ENCODE peak calls at places on chromosomes 6 and 20, in eight cellular contexts. One of them, this sample, is unnamed.

GRCh38 chr20:36105731-36106226 is 48.8 kb upstream of the EPB41L1 start:
- DNase-seq in GM13976: no peak
- DNase-seq in stimulated activated CD8-positive, alpha-beta memory T cell treated with anti-CD3 and anti-CD28 coated beads, Interleukin-15, amount 100 ng/mL, for 24 hours: no peak
- DNase-seq in cardiac fibroblast: no peak
- DNase-seq in AG08395: no peak
- DNase-seq in ureter: no peak
- DNase-seq in HTR-8/SVneo: no peak
- DNase-seq in hypothalamus: no peak
- DNase-seq in this sample: peak

GRCh38 chr6:96743496-96743895 is 93.8 kb downstream of the GPR63 start:
- DNase-seq in GM13976: no peak
- DNase-seq in ureter: no peak
- DNase-seq in hypothalamus: no peak
- DNase-seq in stimulated activated CD8-positive, alpha-beta memory T cell treated with anti-CD3 and anti-CD28 coated beads, Interleukin-15, amount 100 ng/mL, for 24 hours: no peak
- DNase-seq in cardiac fibroblast: peak
- DNase-seq in AG08395: no peak
- DNase-seq in HTR-8/SVneo: no peak
- DNase-seq in this sample: no peak

GRCh38 chr6:57069920-57070331 is 20.1 kb upstream of the ZNF451 start:
- DNase-seq in stimulated activated CD8-positive, alpha-beta memory T cell treated with anti-CD3 and anti-CD28 coated beads, Interleukin-15, amount 100 ng/mL, for 24 hours: no peak
- DNase-seq in cardiac fibroblast: no peak
- DNase-seq in GM13976: no peak
- DNase-seq in AG08395: no peak
- DNase-seq in ureter: no peak
- DNase-seq in HTR-8/SVneo: no peak
- DNase-seq in hypothalamus: no peak
- DNase-seq in this sample: no peak

GRCh38 chr6:88989215-88989614 is 25.8 kb upstream of the RNGTT start:
- DNase-seq in stimulated activated CD8-positive, alpha-beta memory T cell treated with anti-CD3 and anti-CD28 coated beads, Interleukin-15, amount 100 ng/mL, for 24 hours: no peak
- DNase-seq in hypothalamus: no peak
- DNase-seq in HTR-8/SVneo: no peak
- DNase-seq in AG08395: no peak
- DNase-seq in ureter: no peak
- DNase-seq in GM13976: no peak
- DNase-seq in cardiac fibroblast: peak
- DNase-seq in this sample: no peak

GRCh38 chr20:20261159-20261558 is 106.7 kb upstream of the INSM1 start:
- DNase-seq in stimulated activated CD8-positive, alpha-beta memory T cell treated with anti-CD3 and anti-CD28 coated beads, Interleukin-15, amount 100 ng/mL, for 24 hours: no peak
- DNase-seq in cardiac fibroblast: no peak
- DNase-seq in GM13976: no peak
- DNase-seq in ureter: no peak
- DNase-seq in HTR-8/SVneo: no peak
- DNase-seq in hypothalamus: no peak
- DNase-seq in AG08395: no peak
- DNase-seq in this sample: no peak

GRCh38 chr6:39377530-39377929 is 55.0 kb upstream of the KCNK16 start:
- DNase-seq in AG08395: peak
- DNase-seq in hypothalamus: peak
- DNase-seq in ureter: peak
- DNase-seq in cardiac fibroblast: peak
- DNase-seq in stimulated activated CD8-positive, alpha-beta memory T cell treated with anti-CD3 and anti-CD28 coated beads, Interleukin-15, amount 100 ng/mL, for 24 hours: no peak
- DNase-seq in HTR-8/SVneo: peak
- DNase-seq in GM13976: peak
- DNase-seq in this sample: peak

GRCh38 chr6:87808005-87808757 is 106.1 kb upstream of the AKIRIN2 start:
- DNase-seq in GM13976: no peak
- DNase-seq in AG08395: peak
- DNase-seq in hypothalamus: no peak
- DNase-seq in HTR-8/SVneo: no peak
- DNase-seq in ureter: no peak
- DNase-seq in stimulated activated CD8-positive, alpha-beta memory T cell treated with anti-CD3 and anti-CD28 coated beads, Interleukin-15, amount 100 ng/mL, for 24 hours: no peak
- DNase-seq in cardiac fibroblast: peak
- DNase-seq in this sample: no peak

GRCh38 chr20:50376888-50377459 is 133.2 kb upstream of the PTPN1 start:
- DNase-seq in AG08395: no peak
- DNase-seq in stimulated activated CD8-positive, alpha-beta memory T cell treated with anti-CD3 and anti-CD28 coated beads, Interleukin-15, amount 100 ng/mL, for 24 hours: no peak
- DNase-seq in HTR-8/SVneo: peak
- DNase-seq in ureter: no peak
- DNase-seq in GM13976: no peak
- DNase-seq in cardiac fibroblast: no peak
- DNase-seq in hypothalamus: no peak
- DNase-seq in this sample: no peak

GRCh38 chr6:107360476-107360875 is 98.9 kb downstream of the PDSS2 start:
- DNase-seq in cardiac fibroblast: peak
- DNase-seq in GM13976: no peak
- DNase-seq in stimulated activated CD8-positive, alpha-beta memory T cell treated with anti-CD3 and anti-CD28 coated beads, Interleukin-15, amount 100 ng/mL, for 24 hours: no peak
- DNase-seq in ureter: no peak
- DNase-seq in AG08395: no peak
- DNase-seq in HTR-8/SVneo: no peak
- DNase-seq in hypothalamus: no peak
- DNase-seq in this sample: no peak

GRCh38 chr20:36320898-36321695 is 15.0 kb downstream of the DLGAP4 start:
- DNase-seq in ureter: no peak
- DNase-seq in hypothalamus: no peak
- DNase-seq in cardiac fibroblast: no peak
- DNase-seq in stimulated activated CD8-positive, alpha-beta memory T cell treated with anti-CD3 and anti-CD28 coated beads, Interleukin-15, amount 100 ng/mL, for 24 hours: no peak
- DNase-seq in GM13976: no peak
- DNase-seq in AG08395: no peak
- DNase-seq in HTR-8/SVneo: no peak
- DNase-seq in this sample: no peak

GRCh38 chr6:105199711-105200110 is 19.9 kb upstream of the POPDC3 start:
- DNase-seq in AG08395: no peak
- DNase-seq in HTR-8/SVneo: no peak
- DNase-seq in stimulated activated CD8-positive, alpha-beta memory T cell treated with anti-CD3 and anti-CD28 coated beads, Interleukin-15, amount 100 ng/mL, for 24 hours: no peak
- DNase-seq in ureter: no peak
- DNase-seq in hypothalamus: no peak
- DNase-seq in GM13976: no peak
- DNase-seq in cardiac fibroblast: no peak
- DNase-seq in this sample: no peak

GRCh38 chr20:42567409-42567808 is 622.3 kb downstream of the PTPRT start:
- DNase-seq in HTR-8/SVneo: no peak
- DNase-seq in hypothalamus: no peak
- DNase-seq in AG08395: no peak
- DNase-seq in cardiac fibroblast: no peak
- DNase-seq in GM13976: no peak
- DNase-seq in stimulated activated CD8-positive, alpha-beta memory T cell treated with anti-CD3 and anti-CD28 coated beads, Interleukin-15, amount 100 ng/mL, for 24 hours: no peak
- DNase-seq in ureter: no peak
- DNase-seq in this sample: no peak

GRCh38 chr6:27893836-27894807 is 18.1 kb downstream of the OR2B2 start:
- DNase-seq in HTR-8/SVneo: peak
- DNase-seq in ureter: peak
- DNase-seq in AG08395: peak
- DNase-seq in stimulated activated CD8-positive, alpha-beta memory T cell treated with anti-CD3 and anti-CD28 coated beads, Interleukin-15, amount 100 ng/mL, for 24 hours: peak
- DNase-seq in GM13976: peak
- DNase-seq in hypothalamus: peak
- DNase-seq in cardiac fibroblast: peak
- DNase-seq in this sample: peak

GRCh38 chr6:47665112-47665511 is 33.3 kb upstream of the ADGRF4 start:
- DNase-seq in ureter: no peak
- DNase-seq in AG08395: no peak
- DNase-seq in GM13976: no peak
- DNase-seq in HTR-8/SVneo: no peak
- DNase-seq in stimulated activated CD8-positive, alpha-beta memory T cell treated with anti-CD3 and anti-CD28 coated beads, Interleukin-15, amount 100 ng/mL, for 24 hours: no peak
- DNase-seq in hypothalamus: no peak
- DNase-seq in cardiac fibroblast: no peak
- DNase-seq in this sample: no peak

GRCh38 chr6:21115111-21115510 is 478.4 kb upstream of the SOX4 start:
- DNase-seq in GM13976: no peak
- DNase-seq in ureter: no peak
- DNase-seq in stimulated activated CD8-positive, alpha-beta memory T cell treated with anti-CD3 and anti-CD28 coated beads, Interleukin-15, amount 100 ng/mL, for 24 hours: no peak
- DNase-seq in HTR-8/SVneo: no peak
- DNase-seq in hypothalamus: no peak
- DNase-seq in cardiac fibroblast: peak
- DNase-seq in AG08395: peak
- DNase-seq in this sample: no peak

GRCh38 chr6:11447265-11447664 is 90.3 kb upstream of the TMEM170B start:
- DNase-seq in AG08395: no peak
- DNase-seq in HTR-8/SVneo: no peak
- DNase-seq in GM13976: no peak
- DNase-seq in hypothalamus: no peak
- DNase-seq in stimulated activated CD8-positive, alpha-beta memory T cell treated with anti-CD3 and anti-CD28 coated beads, Interleukin-15, amount 100 ng/mL, for 24 hours: no peak
- DNase-seq in cardiac fibroblast: no peak
- DNase-seq in ureter: no peak
- DNase-seq in this sample: no peak

GRCh38 chr6:151772436-151772835 is 35.0 kb upstream of the ESR1 start:
- DNase-seq in AG08395: no peak
- DNase-seq in stimulated activated CD8-positive, alpha-beta memory T cell treated with anti-CD3 and anti-CD28 coated beads, Interleukin-15, amount 100 ng/mL, for 24 hours: no peak
- DNase-seq in cardiac fibroblast: no peak
- DNase-seq in ureter: no peak
- DNase-seq in GM13976: no peak
- DNase-seq in hypothalamus: no peak
- DNase-seq in HTR-8/SVneo: no peak
- DNase-seq in this sample: no peak

GRCh38 chr6:98498891-98499290 is 335.5 kb upstream of the POU3F2 start:
- DNase-seq in hypothalamus: no peak
- DNase-seq in stimulated activated CD8-positive, alpha-beta memory T cell treated with anti-CD3 and anti-CD28 coated beads, Interleukin-15, amount 100 ng/mL, for 24 hours: no peak
- DNase-seq in AG08395: no peak
- DNase-seq in cardiac fibroblast: no peak
- DNase-seq in ureter: no peak
- DNase-seq in HTR-8/SVneo: no peak
- DNase-seq in GM13976: no peak
- DNase-seq in this sample: no peak

GRCh38 chr6:161696828-161697227 is 423.0 kb upstream of the AGPAT4 start:
- DNase-seq in cardiac fibroblast: no peak
- DNase-seq in AG08395: no peak
- DNase-seq in GM13976: no peak
- DNase-seq in hypothalamus: no peak
- DNase-seq in HTR-8/SVneo: no peak
- DNase-seq in ureter: no peak
- DNase-seq in stimulated activated CD8-positive, alpha-beta memory T cell treated with anti-CD3 and anti-CD28 coated beads, Interleukin-15, amount 100 ng/mL, for 24 hours: no peak
- DNase-seq in this sample: no peak

GRCh38 chr20:36098364-36098763 is 56.2 kb upstream of the EPB41L1 start:
- DNase-seq in cardiac fibroblast: peak
- DNase-seq in stimulated activated CD8-positive, alpha-beta memory T cell treated with anti-CD3 and anti-CD28 coated beads, Interleukin-15, amount 100 ng/mL, for 24 hours: no peak
- DNase-seq in GM13976: no peak
- DNase-seq in ureter: no peak
- DNase-seq in AG08395: peak
- DNase-seq in HTR-8/SVneo: no peak
- DNase-seq in hypothalamus: peak
- DNase-seq in this sample: no peak

GRCh38 chr6:4225207-4225872 is 90.0 kb upstream of the ECI2 start:
- DNase-seq in cardiac fibroblast: no peak
- DNase-seq in stimulated activated CD8-positive, alpha-beta memory T cell treated with anti-CD3 and anti-CD28 coated beads, Interleukin-15, amount 100 ng/mL, for 24 hours: no peak
- DNase-seq in hypothalamus: no peak
- DNase-seq in GM13976: no peak
- DNase-seq in HTR-8/SVneo: no peak
- DNase-seq in ureter: no peak
- DNase-seq in AG08395: no peak
- DNase-seq in this sample: no peak

GRCh38 chr6:140537834-140538680 is 1163.6 kb upstream of the CITED2 start:
- DNase-seq in cardiac fibroblast: peak
- DNase-seq in ureter: no peak
- DNase-seq in AG08395: peak
- DNase-seq in hypothalamus: no peak
- DNase-seq in GM13976: no peak
- DNase-seq in stimulated activated CD8-positive, alpha-beta memory T cell treated with anti-CD3 and anti-CD28 coated beads, Interleukin-15, amount 100 ng/mL, for 24 hours: no peak
- DNase-seq in HTR-8/SVneo: peak
- DNase-seq in this sample: no peak

GRCh38 chr6:15674690-15675386 is 12.0 kb upstream of the DTNBP1 start:
- DNase-seq in HTR-8/SVneo: no peak
- DNase-seq in stimulated activated CD8-positive, alpha-beta memory T cell treated with anti-CD3 and anti-CD28 coated beads, Interleukin-15, amount 100 ng/mL, for 24 hours: no peak
- DNase-seq in ureter: no peak
- DNase-seq in GM13976: no peak
- DNase-seq in AG08395: no peak
- DNase-seq in cardiac fibroblast: no peak
- DNase-seq in hypothalamus: no peak
- DNase-seq in this sample: no peak

GRCh38 chr6:168348186-168348585 is 28.6 kb upstream of the DACT2 start:
- DNase-seq in stimulated activated CD8-positive, alpha-beta memory T cell treated with anti-CD3 and anti-CD28 coated beads, Interleukin-15, amount 100 ng/mL, for 24 hours: no peak
- DNase-seq in hypothalamus: no peak
- DNase-seq in GM13976: no peak
- DNase-seq in HTR-8/SVneo: no peak
- DNase-seq in AG08395: no peak
- DNase-seq in cardiac fibroblast: no peak
- DNase-seq in ureter: no peak
- DNase-seq in this sample: no peak

GRCh38 chr6:158565482-158566040 is 5.7 kb downstream of the TMEM181 start:
- DNase-seq in cardiac fibroblast: no peak
- DNase-seq in AG08395: no peak
- DNase-seq in hypothalamus: no peak
- DNase-seq in stimulated activated CD8-positive, alpha-beta memory T cell treated with anti-CD3 and anti-CD28 coated beads, Interleukin-15, amount 100 ng/mL, for 24 hours: no peak
- DNase-seq in ureter: no peak
- DNase-seq in HTR-8/SVneo: no peak
- DNase-seq in GM13976: no peak
- DNase-seq in this sample: no peak

GRCh38 chr20:47020231-47020630 is 125.6 kb downstream of the EYA2 start:
- DNase-seq in ureter: no peak
- DNase-seq in stimulated activated CD8-positive, alpha-beta memory T cell treated with anti-CD3 and anti-CD28 coated beads, Interleukin-15, amount 100 ng/mL, for 24 hours: no peak
- DNase-seq in AG08395: no peak
- DNase-seq in hypothalamus: no peak
- DNase-seq in HTR-8/SVneo: no peak
- DNase-seq in GM13976: no peak
- DNase-seq in cardiac fibroblast: no peak
- DNase-seq in this sample: no peak

GRCh38 chr20:60765821-60766403 is 486.1 kb upstream of the CDH4 start:
- DNase-seq in HTR-8/SVneo: no peak
- DNase-seq in stimulated activated CD8-positive, alpha-beta memory T cell treated with anti-CD3 and anti-CD28 coated beads, Interleukin-15, amount 100 ng/mL, for 24 hours: no peak
- DNase-seq in cardiac fibroblast: no peak
- DNase-seq in ureter: no peak
- DNase-seq in hypothalamus: no peak
- DNase-seq in GM13976: no peak
- DNase-seq in AG08395: no peak
- DNase-seq in this sample: no peak

GRCh38 chr6:166104107-166104506 is 63.5 kb downstream of the TBXT start:
- DNase-seq in GM13976: no peak
- DNase-seq in ureter: no peak
- DNase-seq in AG08395: peak
- DNase-seq in cardiac fibroblast: peak
- DNase-seq in HTR-8/SVneo: no peak
- DNase-seq in stimulated activated CD8-positive, alpha-beta memory T cell treated with anti-CD3 and anti-CD28 coated beads, Interleukin-15, amount 100 ng/mL, for 24 hours: no peak
- DNase-seq in hypothalamus: no peak
- DNase-seq in this sample: no peak

GRCh38 chr6:42229720-42230119 is 12.1 kb upstream of the MRPS10 start:
- DNase-seq in hypothalamus: no peak
- DNase-seq in GM13976: no peak
- DNase-seq in ureter: no peak
- DNase-seq in cardiac fibroblast: no peak
- DNase-seq in stimulated activated CD8-positive, alpha-beta memory T cell treated with anti-CD3 and anti-CD28 coated beads, Interleukin-15, amount 100 ng/mL, for 24 hours: no peak
- DNase-seq in AG08395: no peak
- DNase-seq in HTR-8/SVneo: no peak
- DNase-seq in this sample: no peak

GRCh38 chr6:125014157-125014957 is 52.1 kb downstream of the RNF217 start:
- DNase-seq in GM13976: no peak
- DNase-seq in cardiac fibroblast: peak
- DNase-seq in AG08395: peak
- DNase-seq in HTR-8/SVneo: no peak
- DNase-seq in ureter: no peak
- DNase-seq in stimulated activated CD8-positive, alpha-beta memory T cell treated with anti-CD3 and anti-CD28 coated beads, Interleukin-15, amount 100 ng/mL, for 24 hours: no peak
- DNase-seq in hypothalamus: no peak
- DNase-seq in this sample: no peak

GRCh38 chr20:63224272-63225081 is 8.5 kb upstream of the YTHDF1 start:
- DNase-seq in HTR-8/SVneo: peak
- DNase-seq in ureter: no peak
- DNase-seq in GM13976: no peak
- DNase-seq in stimulated activated CD8-positive, alpha-beta memory T cell treated with anti-CD3 and anti-CD28 coated beads, Interleukin-15, amount 100 ng/mL, for 24 hours: no peak
- DNase-seq in hypothalamus: no peak
- DNase-seq in AG08395: peak
- DNase-seq in cardiac fibroblast: peak
- DNase-seq in this sample: no peak

GRCh38 chr6:44453146-44453545 is 65.6 kb downstream of the CDC5L start:
- DNase-seq in hypothalamus: no peak
- DNase-seq in GM13976: no peak
- DNase-seq in stimulated activated CD8-positive, alpha-beta memory T cell treated with anti-CD3 and anti-CD28 coated beads, Interleukin-15, amount 100 ng/mL, for 24 hours: no peak
- DNase-seq in cardiac fibroblast: peak
- DNase-seq in AG08395: no peak
- DNase-seq in HTR-8/SVneo: no peak
- DNase-seq in ureter: no peak
- DNase-seq in this sample: no peak

GRCh38 chr6:160170018-160170680 is 48.5 kb downstream of the SLC22A1 start:
- DNase-seq in hypothalamus: no peak
- DNase-seq in cardiac fibroblast: peak
- DNase-seq in stimulated activated CD8-positive, alpha-beta memory T cell treated with anti-CD3 and anti-CD28 coated beads, Interleukin-15, amount 100 ng/mL, for 24 hours: no peak
- DNase-seq in ureter: no peak
- DNase-seq in GM13976: no peak
- DNase-seq in HTR-8/SVneo: no peak
- DNase-seq in AG08395: no peak
- DNase-seq in this sample: no peak